ENCODE peak calls at places on chromosomes 11 and 22, in eight cellular contexts. P is DMS153; V is NCI-H748 treated with DMSO at 0.1 percent for 48 hours; X is activated naive CD8-positive, alpha-beta T cell treated with anti-CD3 and anti-CD28 coated beads, Interleukin-2, amount 50 U/mL, for 24 hours; K is stimulated activated CD4-positive, alpha-beta T cell treated with anti-CD3 and anti-CD28 coated beads, Interleukin-4, amount 100 ng/mL, for 48 hours; Y is GM23338; Q is lower lobe of right lung; D is activated T-helper 9 cell treated with anti-CD3 and anti-CD28 coated beads, Interleukin-2, amount 50 U/mL, for 16 hours. E is an unnamed sample.

GRCh38 chr22:19853879-19854777 is 546 bp downstream of the GNB1L start:
- DNase-seq in P (no peak), V (no peak), X (no peak), K (no peak), Y (no peak), Q (peak), D (no peak), E (no peak)

GRCh38 chr11:16606784-16607674 is 131.4 kb upstream of the C11orf58 start:
- DNase-seq in P (no peak), V (peak), X (no peak), K (no peak), Y (peak), Q (peak), D (no peak), E (peak)

GRCh38 chr11:9362393-9362863 is 22.0 kb upstream of the IPO7 start:
- DNase-seq in P (no peak), V (no peak), X (no peak), K (no peak), Y (peak), Q (no peak), D (no peak), E (no peak)

GRCh38 chr11:68843703-68844312 is 2.1 kb upstream of the CPT1A start:
- DNase-seq in P (peak), V (peak), X (peak), K (peak), Y (peak), Q (peak), D (peak), E (peak)

GRCh38 chr11:64583296-64584262 is 7.4 kb upstream of the SLC22A12 start:
- DNase-seq in P (no peak), V (no peak), X (no peak), K (no peak), Y (no peak), Q (peak), D (no peak), E (no peak)

GRCh38 chr22:50544746-50545253 is 899 bp upstream of the KLHDC7B start:
- DNase-seq in P (no peak), V (no peak), X (no peak), K (no peak), Y (no peak), Q (peak), D (no peak), E (no peak)

GRCh38 chr22:46085831-46086576 is 64.3 kb upstream of the PPARA start:
- DNase-seq in P (no peak), V (no peak), X (no peak), K (no peak), Y (no peak), Q (peak), D (no peak), E (no peak)

GRCh38 chr11:109961261-109961660 is 131.9 kb upstream of the ZC3H12C start:
- DNase-seq in P (no peak), V (no peak), X (no peak), K (no peak), Y (no peak), Q (no peak), D (no peak), E (no peak)

GRCh38 chr11:109421981-109422590 is at the start of gene C11orf87:
- DNase-seq in P (peak), V (no peak), X (no peak), K (no peak), Y (peak), Q (peak), D (no peak), E (no peak)

GRCh38 chr11:47440054-47440476 is 8.9 kb downstream of the RAPSN start:
- DNase-seq in P (no peak), V (no peak), X (no peak), K (no peak), Y (no peak), Q (no peak), D (no peak), E (no peak)

GRCh38 chr22:28917747-28918543 is 34.6 kb downstream of the ZNRF3 start:
- DNase-seq in P (peak), V (no peak), X (no peak), K (no peak), Y (peak), Q (no peak), D (no peak), E (no peak)

GRCh38 chr22:17057959-17058814 is 26.6 kb upstream of the IL17RA start:
- DNase-seq in P (peak), V (peak), X (peak), K (peak), Y (peak), Q (peak), D (peak), E (peak)

GRCh38 chr22:40637181-40638150 is 947 bp upstream of the MRTFA start:
- DNase-seq in P (no peak), V (no peak), X (peak), K (peak), Y (peak), Q (peak), D (peak), E (no peak)

GRCh38 chr11:1054143-1055108 is 17.9 kb upstream of the MUC6 start:
- DNase-seq in P (no peak), V (no peak), X (no peak), K (no peak), Y (no peak), Q (peak), D (no peak), E (no peak)

GRCh38 chr22:30574095-30574981 is at the start of gene GAL3ST1:
- DNase-seq in P (no peak), V (no peak), X (no peak), K (no peak), Y (peak), Q (no peak), D (no peak), E (no peak)

GRCh38 chr11:67082071-67082791 is 25.6 kb downstream of the RHOD start:
- DNase-seq in P (no peak), V (no peak), X (peak), K (no peak), Y (peak), Q (no peak), D (no peak), E (no peak)

E was measured in NCI-H2107.